ENCODE peak calls at places on chromosomes 3 and 15, in eight cellular contexts. Q, S, W, P, Y, E, A and J are unnamed samples.

GRCh38 chr3:178631950-178632349 is 95.7 kb downstream of the KCNMB2 start:
- DNase-seq in Q (no peak), S (no peak), W (no peak), P (no peak), Y (no peak), E (no peak), A (no peak), J (no peak)

GRCh38 chr3:178289544-178290160 is 246.6 kb upstream of the KCNMB2 start:
- DNase-seq in Q (peak; percentile 78), S (peak; percentile 43), W (no peak), P (no peak), Y (no peak), E (peak; percentile 85), A (no peak), J (no peak)

GRCh38 chr3:106326941-106327765 is 458.3 kb upstream of the CBLB start:
- DNase-seq in Q (peak; percentile 51), S (no peak), W (no peak), P (no peak), Y (no peak), E (peak; percentile 3), A (no peak), J (no peak)

GRCh38 chr3:36874351-36874874 is 70.4 kb downstream of the TRANK1 start:
- DNase-seq in Q (peak; percentile 1), S (no peak), W (no peak), P (no peak), Y (no peak), E (no peak), A (no peak), J (no peak)

GRCh38 chr3:124361566-124361965 is 368.7 kb upstream of the UMPS start:
- DNase-seq in Q (no peak), S (no peak), W (no peak), P (no peak), Y (no peak), E (no peak), A (no peak), J (no peak)

GRCh38 chr3:194691481-194692281 is 6.0 kb downstream of the FAM43A start:
- DNase-seq in Q (no peak), S (no peak), W (no peak), P (no peak), Y (no peak), E (peak; percentile 7), A (peak; percentile 82), J (no peak)

GRCh38 chr3:184380627-184381260 is 890 bp downstream of the CHRD start:
- DNase-seq in Q (no peak), S (peak; percentile 47), W (peak; percentile 69), P (no peak), Y (no peak), E (no peak), A (peak; percentile 57), J (no peak)

GRCh38 chr3:181623924-181624694 is 87.6 kb upstream of the SOX2 start:
- DNase-seq in Q (no peak), S (no peak), W (no peak), P (no peak), Y (peak; percentile 56), E (peak; percentile 38), A (no peak), J (no peak)

GRCh38 chr3:172244011-172244410 is 204.2 kb downstream of the GHSR start:
- DNase-seq in Q (peak; percentile 22), S (no peak), W (no peak), P (no peak), Y (no peak), E (peak; percentile 57), A (no peak), J (peak; percentile 75)

GRCh38 chr15:40787344-40787841 is 17.6 kb downstream of the C15orf62 start:
- DNase-seq in Q (peak; percentile 93), S (no peak), W (no peak), P (no peak), Y (peak; percentile 94), E (peak; percentile 79), A (no peak), J (peak; percentile 27)

GRCh38 chr15:55250392-55250791 is 39.2 kb downstream of the RAB27A start:
- DNase-seq in Q (peak; percentile 97), S (no peak), W (no peak), P (no peak), Y (no peak), E (peak; percentile 95), A (no peak), J (peak; percentile 38)

GRCh38 chr3:72459588-72459987 is 388.7 kb downstream of the SHQ1 start:
- DNase-seq in Q (no peak), S (no peak), W (no peak), P (no peak), Y (no peak), E (no peak), A (no peak), J (no peak)

GRCh38 chr3:80010021-80010420 is 242.2 kb upstream of the ROBO1 start:
- DNase-seq in Q (no peak), S (no peak), W (no peak), P (no peak), Y (no peak), E (no peak), A (no peak), J (no peak)

GRCh38 chr3:49534581-49535495 is 19.4 kb upstream of the BSN start:
- DNase-seq in Q (no peak), S (no peak), W (no peak), P (no peak), Y (peak; percentile 51), E (no peak), A (no peak), J (no peak)

GRCh38 chr3:175940881-175941280 is 1081.7 kb downstream of the NAALADL2 start:
- DNase-seq in Q (no peak), S (no peak), W (no peak), P (no peak), Y (no peak), E (no peak), A (peak; percentile 15), J (no peak)

GRCh38 chr15:78206326-78207109 is 27.8 kb downstream of the ACSBG1 start:
- DNase-seq in Q (peak; percentile 53), S (no peak), W (peak; percentile 59), P (peak; percentile 57), Y (no peak), E (no peak), A (no peak), J (peak; percentile 44)

GRCh38 chr15:84879088-84879780 is 5.2 kb upstream of the SLC28A1 start:
- DNase-seq in Q (no peak), S (no peak), W (no peak), P (no peak), Y (no peak), E (no peak), A (no peak), J (no peak)

GRCh38 chr15:67253517-67254237 is 784 bp downstream of the AAGAB start:
- DNase-seq in Q (peak; percentile 28), S (no peak), W (no peak), P (no peak), Y (no peak), E (peak; percentile 42), A (no peak), J (no peak)

DNA sequence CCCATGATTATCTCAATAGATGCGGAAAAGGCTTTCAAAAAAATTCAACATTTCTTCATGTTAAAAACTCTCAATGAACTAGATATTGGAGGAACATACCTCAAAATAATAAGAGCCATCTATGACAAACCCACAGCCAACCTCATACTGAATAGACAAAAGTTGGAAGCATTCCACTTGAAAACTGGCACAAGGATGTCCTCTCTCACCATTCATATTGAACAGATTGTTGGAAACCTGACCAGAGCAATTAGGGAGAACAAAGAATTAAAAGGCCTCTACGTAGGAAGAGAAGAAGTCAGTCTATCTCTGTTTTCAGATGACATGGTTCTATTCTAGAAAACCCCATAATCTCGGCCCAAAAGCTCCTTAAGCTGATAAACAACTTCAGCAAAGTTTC is 274.5 kb upstream of the MANF start:
- DNase-seq in Q (no peak), S (no peak), W (no peak), P (no peak), Y (no peak), E (no peak), A (no peak), J (no peak)
- TF ChIP-seq CTCF in Q (no peak), S (no peak), W (no peak), P (no peak), Y (no peak), E (no peak), A (no peak), J (no peak)

GRCh38 chr3:129940086-129940485 is 34.4 kb upstream of the TRH start:
- DNase-seq in Q (no peak), S (no peak), W (no peak), P (no peak), Y (no peak), E (peak; percentile 24), A (no peak), J (peak; percentile 18)

GRCh38 chr3:129936757-129937156 is 37.8 kb upstream of the TRH start:
- DNase-seq in Q (peak; percentile 81), S (peak; percentile 34), W (no peak), P (peak; percentile 61), Y (peak; percentile 9), E (peak; percentile 77), A (no peak), J (peak; percentile 68)

GRCh38 chr3:129934234-129935123 is 40.0 kb upstream of the TRH start:
- DNase-seq in Q (no peak), S (peak; percentile 37), W (no peak), P (no peak), Y (no peak), E (peak; percentile 23), A (peak; percentile 56), J (no peak)

GRCh38 chr3:129937717-129938116 is 36.8 kb upstream of the TRH start:
- DNase-seq in Q (no peak), S (no peak), W (no peak), P (no peak), Y (no peak), E (no peak), A (no peak), J (no peak)

GRCh38 chr3:129938140-129938930 is 36.2 kb upstream of the TRH start:
- DNase-seq in Q (no peak), S (no peak), W (no peak), P (no peak), Y (no peak), E (no peak), A (no peak), J (no peak)
- TF ChIP-seq CTCF in Q (no peak), S (no peak), W (no peak), P (no peak), Y (peak; percentile 27), E (no peak), A (no peak), J (peak; percentile 60)

GRCh38 chr3:153960701-153961100 is 160.5 kb upstream of the ARHGEF26 start:
- DNase-seq in Q (peak; percentile 51), S (no peak), W (no peak), P (no peak), Y (no peak), E (peak; percentile 17), A (no peak), J (no peak)
- TF ChIP-seq CTCF in Q (no peak), S (no peak), W (no peak), P (no peak), Y (no peak), E (no peak), A (no peak), J (no peak)

GRCh38 chr15:73927476-73928240 is 1.4 kb downstream of the LOXL1 start:
- DNase-seq in Q (peak; percentile 50), S (peak; percentile 61), W (no peak), P (no peak), Y (no peak), E (peak; percentile 42), A (peak; percentile 80), J (no peak)
- TF ChIP-seq CTCF in Q (peak; percentile 46), S (no peak), W (peak; percentile 48), P (peak; percentile 17), Y (peak; percentile 81), E (peak; percentile 37), A (peak; percentile 20), J (peak; percentile 79)